ENCODE peak calls at places on chromosome 12, in nine cellular contexts. R, E, F, I, L, J, V, H and K are unnamed samples.

GRCh38 chr12:114657597-114657920 is 26.4 kb downstream of the TBX3 start:
- DNase-seq in E (no peak), H (no peak), F (no peak), R (no peak), I (no peak), V (no peak), J (no peak), L (no peak), K (no peak)

GRCh38 chr12:9090220-9090619 is 25.5 kb downstream of the A2M start:
- DNase-seq in L (no peak), E (no peak), J (no peak), R (no peak), V (no peak), H (no peak), I (no peak), F (no peak), K (no peak)

GRCh38 chr12:75815756-75816155 is 215.8 kb downstream of the PHLDA1 start:
- DNase-seq in V (no peak), L (no peak), R (no peak), J (no peak), H (no peak), I (no peak), E (no peak), F (no peak), K (no peak)

GRCh38 chr12:1330475-1330827 is 263.9 kb downstream of the FBXL14 start:
- DNase-seq in E (no peak), F (no peak), J (no peak), L (no peak), V (no peak), I (no peak), H (no peak), R (no peak), K (no peak)

GRCh38 chr12:93341409-93342044 is 36.2 kb upstream of the NUDT4 start:
- DNase-seq in F (no peak), R (no peak), E (no peak), I (no peak), L (no peak), V (no peak), J (no peak), H (no peak), K (no peak)

GRCh38 chr12:33222357-33222756 is 217.3 kb downstream of the SYT10 start:
- DNase-seq in I (no peak), V (no peak), F (no peak), H (no peak), L (no peak), R (no peak), E (no peak), J (no peak), K (no peak)

GRCh38 chr12:18422849-18423248 is 161.5 kb downstream of the PIK3C2G start:
- DNase-seq in H (no peak), E (no peak), J (no peak), F (no peak), I (no peak), L (no peak), R (no peak), V (no peak), K (no peak)

GRCh38 chr12:15707516-15708199 is 81.5 kb downstream of the EPS8 start:
- DNase-seq in V (no peak), I (no peak), L (no peak), J (no peak), F (no peak), H (no peak), R (no peak), E (no peak), K (no peak)

GRCh38 chr12:101773560-101774206 is 34.4 kb upstream of the SYCP3 start:
- DNase-seq in I (peak; percentile 18), H (peak; percentile 41), L (peak; percentile 80), J (peak; percentile 37), R (peak; percentile 62), F (peak; percentile 44), E (peak; percentile 11), V (no peak), K (peak; percentile 47)

GRCh38 chr12:89861086-89861485 is 152.4 kb upstream of the ATP2B1 start:
- DNase-seq in V (no peak), L (no peak), F (no peak), E (no peak), H (no peak), I (no peak), R (no peak), J (no peak), K (no peak)

GRCh38 chr12:82756303-82756702 is 69.6 kb downstream of the TMTC2 start:
- DNase-seq in I (no peak), V (no peak), E (no peak), R (no peak), F (no peak), H (no peak), L (no peak), J (no peak), K (no peak)

GRCh38 chr12:78671295-78671694 is 193.3 kb upstream of the SYT1 start:
- DNase-seq in I (no peak), J (no peak), L (no peak), F (no peak), H (no peak), V (no peak), R (no peak), E (no peak), K (no peak)

GRCh38 chr12:123996581-123996980 is 23.6 kb downstream of the ZNF664 start:
- DNase-seq in H (no peak), R (no peak), J (no peak), V (no peak), F (no peak), E (no peak), L (no peak), I (no peak), K (no peak)

GRCh38 chr12:112419269-112420133 is 754 bp downstream of the PTPN11 start:
- DNase-seq in L (no peak), I (peak; percentile 63), E (no peak), V (no peak), J (peak; percentile 60), F (no peak), R (peak; percentile 67), H (no peak), K (peak; percentile 74)

GRCh38 chr12:30197392-30198047 is 413.8 kb upstream of the TMTC1 start:
- DNase-seq in J (no peak), I (no peak), L (no peak), H (no peak), F (no peak), V (no peak), E (no peak), R (no peak), K (no peak)

DNA sequence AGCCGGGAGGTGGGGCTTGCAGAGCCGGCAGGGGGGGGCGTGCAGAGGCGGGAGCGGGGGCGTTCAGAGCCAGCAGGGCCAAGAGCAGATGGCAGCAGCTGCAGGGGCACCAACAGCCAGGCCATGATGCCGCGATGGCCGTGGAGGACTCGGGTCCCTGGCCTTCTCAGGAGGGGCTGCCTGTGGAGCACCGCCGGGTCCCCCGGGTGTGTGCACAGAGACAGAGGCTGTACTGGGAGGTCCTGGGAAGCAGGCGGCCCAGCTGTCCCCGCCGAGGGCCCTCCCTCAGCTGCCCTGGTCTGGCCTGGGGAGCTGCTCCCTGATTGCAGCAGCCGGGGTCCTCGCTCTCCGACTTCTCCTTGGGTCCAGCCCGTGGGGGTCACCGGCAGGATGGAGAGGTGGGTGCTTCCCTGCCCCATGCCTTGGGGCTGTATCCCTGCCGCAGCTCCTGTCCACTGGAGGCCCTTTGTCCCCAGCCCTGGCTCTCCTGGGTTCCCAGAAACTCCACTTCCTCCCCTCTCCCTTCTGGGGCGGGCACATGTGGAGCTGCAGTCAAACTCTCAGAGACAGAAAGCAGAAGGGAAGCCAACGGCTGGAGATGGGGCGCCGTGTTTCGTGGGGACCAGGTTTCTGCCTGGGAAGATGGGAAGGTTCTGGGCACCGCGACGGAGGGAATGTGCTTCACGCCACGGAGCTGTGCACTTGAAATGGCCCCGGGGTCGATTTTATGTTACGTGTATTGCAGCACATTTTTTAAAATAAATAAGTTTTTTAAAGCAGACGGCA is 75.8 kb upstream of the GALNT9 start:
- DNase-seq in V (no peak), I (peak; percentile 4), R (no peak), E (no peak), L (no peak), J (no peak), H (no peak), F (no peak), K (peak; percentile 35)
- H3K27ac ChIP-seq in V (no peak overlapping the region), I (no peak overlapping the region), R (no peak overlapping the region), E (no peak overlapping the region), L (no peak overlapping the region), J (no peak overlapping the region), H (no peak overlapping the region), F (no peak overlapping the region), K (no peak overlapping the region)

GRCh38 chr12:46364300-46364696 is 8.3 kb downstream of the SLC38A2 start:
- DNase-seq in J (no peak), R (no peak), L (no peak), I (no peak), E (no peak), V (no peak), F (no peak), H (no peak), K (no peak)
- H3K4me1 ChIP-seq in J (peaks cover 9% of the 10 kb centered on the region), R (peaks cover 21% of the 10 kb centered on the region), L (peaks cover 62% of the 10 kb centered on the region), I (peaks cover 52% of the 10 kb centered on the region), E (peaks cover 54% of the 10 kb centered on the region), V (peaks cover 73% of the 10 kb centered on the region), F (peaks cover 18% of the 10 kb centered on the region), H (peaks cover 36% of the 10 kb centered on the region), K (peaks cover 6% of the 10 kb centered on the region)

GRCh38 chr12:115898670-115899069 is 378.8 kb downstream of the MED13L start:
- DNase-seq in F (no peak), H (no peak), E (no peak), J (no peak), L (no peak), V (no peak), R (no peak), I (no peak), K (no peak)
- H3K27ac ChIP-seq in F (no peak overlapping the region), H (no peak overlapping the region), E (no peak overlapping the region), J (no peak overlapping the region), L (no peak overlapping the region), V (no peak overlapping the region), R (no peak overlapping the region), I (no peak overlapping the region), K (no peak overlapping the region)

DNA sequence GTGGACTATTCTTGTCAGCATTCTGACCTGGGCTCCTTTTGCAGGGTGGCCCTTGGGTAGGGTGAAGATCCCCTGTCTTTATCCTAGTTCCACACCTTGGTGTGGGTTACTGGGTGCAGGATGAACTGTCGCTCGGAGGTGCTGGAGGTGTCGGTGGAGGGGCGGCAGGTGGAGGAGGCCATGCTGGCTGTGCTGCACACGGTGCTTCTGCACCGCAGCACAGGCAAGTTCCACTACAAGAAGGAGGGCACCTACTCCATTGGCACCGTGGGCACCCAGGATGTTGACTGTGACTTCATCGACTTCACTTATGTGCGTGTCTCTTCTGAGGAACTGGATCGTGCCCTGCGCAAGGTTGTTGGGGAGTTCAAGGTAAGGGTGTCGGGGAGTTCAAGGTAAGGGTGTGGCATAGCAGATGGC is 3.8 kb downstream of the ATG101 start:
- DNase-seq in F (no peak), J (no peak), I (no peak), L (no peak), E (no peak), R (no peak), V (no peak), H (no peak), K (no peak)
- H3K4me1 ChIP-seq in F (peaks cover 7% of the 10 kb centered on the region), J (peaks cover 7% of the 10 kb centered on the region), I (peaks cover 18% of the 10 kb centered on the region), L (peaks cover 33% of the 10 kb centered on the region), E (peaks cover 15% of the 10 kb centered on the region), R (peaks cover 33% of the 10 kb centered on the region), V (peaks cover 21% of the 10 kb centered on the region), H (peaks cover 13% of the 10 kb centered on the region), K (peaks cover 2% of the 10 kb centered on the region)